ENCODE peak calls at places on chromosomes 13 and 19, in five cellular contexts. E is effector memory CD8-positive, alpha-beta T cell; H is stimulated activated naive CD8-positive, alpha-beta T cell treated with anti-CD3 and anti-CD28 coated beads, Interleukin-15, Interleukin-2, amounts not matched to agents 100 U/mL and 50 U/mL, for 24 hours; T is IMR-90; V is lower lobe of right lung. K is an unnamed sample.

GRCh38 chr13:30881191-30881651 is 24.9 kb upstream of the MEDAG start:
- ATAC-seq in E (no peak), T (peak), H (no peak), V (peak), K (no peak)

GRCh38 chr13:24512208-24513068 is at the start of gene PARP4:
- ATAC-seq in V (peak), T (peak), H (peak), E (peak), K (peak)

GRCh38 chr13:105139048-105139379 is 1396.4 kb downstream of the EFNB2 start:
- ATAC-seq in T (no peak), H (peak), E (no peak), V (no peak), K (peak)

GRCh38 chr19:50803633-50804419 is 13.6 kb downstream of the ACP4 start:
- ATAC-seq in E (peak), T (peak), V (no peak), H (no peak), K (peak)

GRCh38 chr19:44767295-44768180 is 10.2 kb upstream of the CBLC start:
- ATAC-seq in E (no peak), T (no peak), V (no peak), H (no peak), K (peak)

GRCh38 chr13:101673360-101674105 is 221.1 kb downstream of the ITGBL1 start:
- ATAC-seq in V (no peak), T (no peak), E (no peak), H (no peak), K (no peak)

GRCh38 chr13:20297181-20297580 is 65.1 kb upstream of the GJB6 start:
- ATAC-seq in T (no peak), H (no peak), V (no peak), E (no peak), K (no peak)

GRCh38 chr19:51219307-51219706 is 5.6 kb upstream of the CD33 start:
- ATAC-seq in V (no peak), T (no peak), H (no peak), E (no peak), K (no peak)